ENCODE peak calls at places on chromosomes 13 and 19, in six cellular contexts. L, K, F, V, M and X are unnamed samples.

GRCh38 chr13:113616281-113616906 is 31.8 kb downstream of the TFDP1 start:
- DNase-seq in L (peak), K (no peak), F (no peak), V (no peak), M (no peak), X (no peak)

GRCh38 chr19:4754248-4754647 is 30.6 kb upstream of the DPP9 start:
- DNase-seq in L (peak), K (no peak), F (no peak), V (no peak), M (no peak), X (peak)

GRCh38 chr13:20869540-20869939 is 33.0 kb downstream of the XPO4 start:
- DNase-seq in L (peak), K (no peak), F (no peak), V (no peak), M (peak), X (peak)

GRCh38 chr19:35211545-35212230 is 16.9 kb downstream of the FAM187B start:
- DNase-seq in L (no peak), K (peak), F (peak), V (no peak), M (no peak), X (no peak)

GRCh38 chr19:13149628-13150186 is 468 bp downstream of the STX10 start:
- DNase-seq in L (no peak), K (no peak), F (peak), V (peak), M (no peak), X (peak)

GRCh38 chr19:3556978-3557460 is 367 bp downstream of the MFSD12 start:
- DNase-seq in L (peak), K (peak), F (no peak), V (peak), M (no peak), X (peak)

GRCh38 chr13:61414686-61415664 is 674 bp downstream of the PCDH20 start:
- DNase-seq in L (no peak), K (no peak), F (no peak), V (no peak), M (no peak), X (peak)

GRCh38 chr19:10364644-10365043 is 15.7 kb downstream of the TYK2 start:
- DNase-seq in L (no peak), K (no peak), F (no peak), V (no peak), M (peak), X (no peak)

GRCh38 chr19:18980432-18981020 is 39.5 kb upstream of the HOMER3 start:
- DNase-seq in L (no peak), K (no peak), F (no peak), V (no peak), M (no peak), X (no peak)

GRCh38 chr13:44770951-44771350 is 194.8 kb upstream of the TSC22D1 start:
- DNase-seq in L (no peak), K (no peak), F (no peak), V (no peak), M (no peak), X (no peak)

GRCh38 chr19:4471400-4472173 is 510 bp upstream of the HDGFL2 start:
- DNase-seq in L (peak), K (peak), F (peak), V (peak), M (peak), X (peak)

GRCh38 chr19:45370410-45371204 is at the start of gene ERCC2:
- DNase-seq in L (peak), K (peak), F (peak), V (peak), M (peak), X (peak)

GRCh38 chr13:26502826-26503225 is 54.7 kb upstream of the WASF3 start:
- DNase-seq in L (peak), K (no peak), F (peak), V (no peak), M (no peak), X (peak)

GRCh38 chr13:85535306-85535705 is 263.9 kb downstream of the SLITRK6 start:
- DNase-seq in L (no peak), K (no peak), F (no peak), V (no peak), M (no peak), X (no peak)

GRCh38 chr19:47492137-47492533 is 8.1 kb upstream of the KPTN start:
- DNase-seq in L (no peak), K (no peak), F (no peak), V (no peak), M (no peak), X (no peak)

GRCh38 chr19:38264486-38265212 is at the start of gene SPINT2:
- DNase-seq in L (no peak), K (no peak), F (no peak), V (no peak), M (no peak), X (peak)

GRCh38 chr19:35066691-35067563 is 25.4 kb downstream of the HPN start:
- DNase-seq in L (peak), K (peak), F (peak), V (peak), M (peak), X (peak)

GRCh38 chr13:30276178-30276577 is 31.2 kb downstream of the KATNAL1 start:
- DNase-seq in L (no peak), K (no peak), F (no peak), V (no peak), M (no peak), X (no peak)

GRCh38 chr19:2477732-2478191 is 1.8 kb downstream of the GADD45B start:
- DNase-seq in L (peak), K (no peak), F (no peak), V (no peak), M (no peak), X (no peak)

GRCh38 chr19:43798546-43799409 is 3.5 kb downstream of the LYPD5 start:
- DNase-seq in L (no peak), K (peak), F (no peak), V (peak), M (peak), X (peak)